ENCODE peak calls at places on chromosomes 11 and 22, in ten cellular contexts. E is Ammon's horn; H is effector memory CD8-positive, alpha-beta T cell; L is T-cell; T is GM23248; R is activated CD4-positive, alpha-beta T cell treated with anti-CD3 and anti-CD28 coated beads for 48 hours; A is A549; C is endothelial cell; V is natural killer cell treated with Interleukin-12 subunit alpha and Interleukin-12 subunit beta and Interleukin-15 and Interleukin-18, amount 100 ng/mL, for 72 hours; W is iris pigment epithelial cell. S is an unnamed sample.

GRCh38 chr22:45521178-45521577 is 18.5 kb downstream of the FBLN1 start:
- DNase-seq in E (no peak), C (no peak), W (no peak), L (no peak), T (no peak), A (no peak), R (no peak), H (no peak), V (no peak), S (no peak)

GRCh38 chr22:47393191-47393590 is 630.7 kb downstream of the TBC1D22A start:
- DNase-seq in V (no peak), L (no peak), C (no peak), A (no peak), T (no peak), E (no peak), W (no peak), R (no peak), H (no peak), S (peak; percentile 72)

GRCh38 chr11:107017433-107018227 is 646 bp downstream of the GUCY1A2 start:
- DNase-seq in A (peak; percentile 21), V (no peak), H (no peak), W (peak; percentile 34), T (peak; percentile 66), L (no peak), E (peak; percentile 71), C (peak; percentile 66), R (peak; percentile 24), S (peak; percentile 76)

GRCh38 chr22:49845241-49845640 is 8.4 kb upstream of the ZBED4 start:
- DNase-seq in L (no peak), H (no peak), R (no peak), W (no peak), E (no peak), A (no peak), V (no peak), T (no peak), C (no peak), S (no peak)

GRCh38 chr11:13826505-13827278 is 135.8 kb upstream of the SPON1 start:
- DNase-seq in A (no peak), H (no peak), C (no peak), R (no peak), T (peak; percentile 27), E (no peak), W (no peak), L (no peak), V (no peak), S (no peak)

GRCh38 chr11:117826360-117826635 is 1.8 kb upstream of the FXYD2 start:
- DNase-seq in R (no peak), W (no peak), E (no peak), V (no peak), C (no peak), H (no peak), L (no peak), T (no peak), A (no peak), S (no peak)

GRCh38 chr11:93051181-93051580 is 81.7 kb downstream of the MTNR1B start:
- DNase-seq in T (peak; percentile 69), R (no peak), E (no peak), W (peak; percentile 59), L (no peak), A (no peak), H (no peak), C (no peak), V (no peak), S (no peak)

GRCh38 chr22:38041760-38042584 is 15.2 kb upstream of the PICK1 start:
- DNase-seq in A (no peak), E (no peak), V (no peak), W (no peak), L (no peak), H (no peak), C (no peak), R (no peak), T (no peak), S (no peak)

GRCh38 chr11:86919557-86920210 is 35.5 kb downstream of the FZD4 start:
- DNase-seq in V (no peak), E (peak; percentile 56), A (peak; percentile 57), C (peak; percentile 34), R (peak; percentile 5), W (peak; percentile 82), L (no peak), H (no peak), T (peak; percentile 83), S (no peak)

GRCh38 chr11:520428-521178 is 13.6 kb upstream of the RNH1 start:
- DNase-seq in L (no peak), H (no peak), E (no peak), T (no peak), R (peak; percentile 27), A (no peak), V (no peak), W (no peak), C (no peak), S (no peak)

GRCh38 chr22:38177926-38178604 is 3.6 kb downstream of the PLA2G6 start:
- DNase-seq in H (no peak), A (peak; percentile 74), W (peak; percentile 82), E (peak; percentile 72), C (no peak), T (peak; percentile 87), L (no peak), R (no peak), V (no peak), S (peak; percentile 81)

GRCh38 chr22:45930324-45930723 is 46.6 kb downstream of the WNT7B start:
- DNase-seq in W (no peak), E (no peak), H (no peak), A (no peak), T (no peak), V (no peak), R (no peak), L (no peak), C (no peak), S (no peak)

GRCh38 chr11:8709002-8709672 is 26.5 kb downstream of the RPL27A start:
- DNase-seq in T (peak; percentile 58), W (no peak), H (no peak), C (no peak), L (no peak), A (no peak), E (peak; percentile 61), R (no peak), V (no peak), S (peak; percentile 86)

GRCh38 chr11:76637491-76638266 is 32.9 kb downstream of the LRRC32 start:
- DNase-seq in A (no peak), T (no peak), C (peak; percentile 31), E (no peak), W (no peak), V (no peak), H (no peak), L (no peak), R (no peak), S (no peak)

GRCh38 chr22:24424901-24425775 is 2.3 kb upstream of the ADORA2A start:
- DNase-seq in L (no peak), T (no peak), W (no peak), A (no peak), E (no peak), V (no peak), R (no peak), C (no peak), H (no peak), S (no peak)

GRCh38 chr11:35619754-35620640 is 1.7 kb downstream of the FJX1 start:
- DNase-seq in C (peak; percentile 70), R (peak; percentile 20), V (no peak), T (no peak), W (peak; percentile 43), H (no peak), A (peak; percentile 42), L (no peak), E (peak; percentile 41), S (no peak)

GRCh38 chr11:62889484-62890437 is 9.1 kb downstream of the SLC3A2 start:
- DNase-seq in H (no peak), A (peak; percentile 26), V (no peak), T (peak; percentile 33), L (no peak), E (no peak), C (no peak), R (peak; percentile 36), W (no peak), S (no peak)

GRCh38 chr11:63768232-63769043 is at the start of gene ZFTA:
- DNase-seq in H (peak; percentile 52), E (peak; percentile 43), R (peak; percentile 60), W (peak; percentile 58), L (peak; percentile 69), T (peak; percentile 82), A (peak; percentile 68), V (peak; percentile 74), C (peak; percentile 83), S (no peak)

GRCh38 chr22:31342389-31343125 is 3.6 kb downstream of the PATZ1 start:
- DNase-seq in R (no peak), E (no peak), A (no peak), C (peak; percentile 16), L (no peak), W (no peak), T (no peak), H (no peak), V (no peak), S (no peak)

GRCh38 chr22:29901354-29901753 is 18.4 kb downstream of the MTMR3 start:
- DNase-seq in C (no peak), T (no peak), W (no peak), R (no peak), A (no peak), L (no peak), H (no peak), E (no peak), V (no peak), S (no peak)

GRCh38 chr22:23275751-23276150 is 95.4 kb downstream of the BCR start:
- DNase-seq in R (no peak), E (no peak), C (no peak), A (no peak), V (no peak), L (no peak), H (no peak), W (no peak), T (no peak), S (no peak)

S was measured in suprapubic skin.